ENCODE peak calls at places on chromosomes 2 and 18, in seven cellular contexts. B, L, P, S, G, U and N are unnamed samples.

GRCh38 chr2:216857131-216857550 is 2.7 kb downstream of the TNP1 start:
- DNase-seq in B (no peak), L (no peak), P (no peak), S (peak; percentile 25), G (no peak), U (peak; percentile 15), N (no peak)

GRCh38 chr2:197011777-197012641 is 85.5 kb upstream of the PGAP1 start:
- DNase-seq in B (peak; percentile 56), L (peak; percentile 8), P (peak; percentile 82), S (peak; percentile 67), G (no peak), U (no peak), N (no peak)

GRCh38 chr18:3689091-3689490 is 239.1 kb downstream of the TGIF1 start:
- DNase-seq in B (no peak), L (peak; percentile 18), P (no peak), S (no peak), G (no peak), U (no peak), N (no peak)

GRCh38 chr2:150144546-150145305 is 342.7 kb downstream of the RND3 start:
- DNase-seq in B (peak; percentile 40), L (no peak), P (no peak), S (peak; percentile 43), G (no peak), U (no peak), N (no peak)

GRCh38 chr2:238728322-238729260 is 119.3 kb upstream of the TWIST2 start:
- DNase-seq in B (peak; percentile 99), L (peak; percentile 99), P (peak; percentile 93), S (peak; percentile 82), G (no peak), U (peak; percentile 69), N (no peak)

GRCh38 chr2:230908595-230909191 is 16.3 kb downstream of the GPR55 start:
- DNase-seq in B (peak; percentile 37), L (peak; percentile 33), P (peak; percentile 52), S (peak; percentile 75), G (no peak), U (peak; percentile 30), N (peak; percentile 26)

GRCh38 chr2:134934641-134935040 is 16.0 kb downstream of the CCNT2 start:
- DNase-seq in B (no peak), L (no peak), P (peak; percentile 19), S (peak; percentile 15), G (no peak), U (no peak), N (no peak)

GRCh38 chr2:118363604-118364003 is 275.3 kb downstream of the INSIG2 start:
- DNase-seq in B (no peak), L (no peak), P (no peak), S (no peak), G (no peak), U (no peak), N (no peak)

GRCh38 chr2:40204268-40204667 is 247.6 kb downstream of the SLC8A1 start:
- DNase-seq in B (no peak), L (peak; percentile 37), P (peak; percentile 76), S (peak; percentile 61), G (no peak), U (no peak), N (no peak)

GRCh38 chr2:121486191-121486590 is 44.5 kb upstream of the RNU4ATAC start:
- DNase-seq in B (no peak), L (no peak), P (no peak), S (no peak), G (no peak), U (no peak), N (no peak)

GRCh38 chr2:158725496-158725895 is 69.6 kb upstream of the DAPL1 start:
- DNase-seq in B (no peak), L (no peak), P (no peak), S (no peak), G (no peak), U (no peak), N (no peak)

GRCh38 chr18:35178260-35178659 is 62.6 kb upstream of the ZNF397 start:
- DNase-seq in B (peak; percentile 55), L (peak; percentile 17), P (peak; percentile 19), S (peak; percentile 77), G (no peak), U (no peak), N (no peak)

GRCh38 chr2:96870631-96871255 is 863 bp upstream of the SEMA4C start:
- DNase-seq in B (peak; percentile 67), L (no peak), P (no peak), S (no peak), G (peak; percentile 81), U (no peak), N (no peak)

GRCh38 chr2:114550364-114550763 is 107.9 kb downstream of the DPP10 start:
- DNase-seq in B (no peak), L (no peak), P (no peak), S (no peak), G (no peak), U (no peak), N (no peak)

GRCh38 chr2:240069846-240070245 is 16.5 kb upstream of the OR6B3 start:
- DNase-seq in B (no peak), L (no peak), P (no peak), S (no peak), G (no peak), U (no peak), N (no peak)

GRCh38 chr2:62321370-62321769 is 125.5 kb downstream of the B3GNT2 start:
- DNase-seq in B (no peak), L (no peak), P (no peak), S (no peak), G (no peak), U (no peak), N (no peak)

GRCh38 chr2:70936979-70937811 is 1.5 kb downstream of the ATP6V1B1 start:
- DNase-seq in B (no peak), L (no peak), P (no peak), S (no peak), G (no peak), U (no peak), N (peak; percentile 27)

DNA sequence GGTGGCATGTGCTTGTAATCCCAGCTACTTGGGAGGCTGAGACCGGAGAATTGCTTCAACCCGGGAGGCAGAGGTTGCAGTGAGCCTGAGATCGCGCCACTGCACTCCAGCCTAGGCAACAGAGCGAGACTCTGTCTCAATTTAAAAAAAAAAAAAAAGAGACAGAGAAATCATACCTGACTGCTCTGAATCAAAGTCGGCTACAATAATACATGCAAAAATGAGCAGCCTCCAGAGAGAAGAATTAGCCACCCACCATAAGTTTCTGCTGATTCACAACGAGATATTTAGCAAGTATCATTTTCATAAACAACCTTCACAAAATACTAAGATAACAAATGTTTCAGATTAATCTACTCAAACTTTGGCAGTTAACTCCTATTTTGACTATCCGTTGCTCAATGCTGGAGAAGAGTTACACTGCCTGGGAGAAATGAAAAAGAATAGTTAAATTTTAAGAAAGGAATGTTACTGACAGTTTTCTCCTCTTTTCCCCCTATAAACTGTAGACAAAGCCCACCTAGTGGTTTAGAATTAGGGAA is 1.5 kb downstream of the OSBPL1A start:
- DNase-seq in B (peak; percentile 28), L (no peak), P (peak; percentile 48), S (peak; percentile 14), G (no peak), U (no peak), N (no peak)
- H3K4me3 ChIP-seq in B (peak overlapping the region; percentile 74), L (peak overlapping the region; percentile 73), P (peak overlapping the region; percentile 85), S (peak overlapping the region; percentile 90), G (peak overlapping the region; percentile 78), U (peak overlapping the region; percentile 84), N (no peak overlapping the region)

DNA sequence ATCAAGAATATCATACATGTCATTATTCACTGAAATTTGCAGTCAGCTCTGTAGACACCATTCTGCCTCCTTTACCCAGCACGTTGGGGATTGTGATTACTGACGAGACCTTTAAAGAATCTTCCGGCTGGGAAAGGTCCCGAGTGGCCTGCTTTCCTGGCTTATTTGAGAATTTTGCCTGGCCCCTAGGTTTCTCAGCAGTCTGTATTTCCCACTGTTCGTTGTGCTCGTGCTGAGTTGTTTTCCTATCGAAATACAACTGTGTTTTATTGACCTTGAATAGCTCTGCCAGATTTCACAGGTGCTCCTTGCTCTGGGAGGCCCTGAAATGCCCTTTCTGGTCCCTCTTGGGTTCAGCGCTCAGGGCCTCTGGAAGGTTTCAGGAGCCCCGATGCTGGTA is 94.9 kb downstream of the AGAP1 start:
- DNase-seq in B (no peak), L (no peak), P (no peak), S (no peak), G (no peak), U (no peak), N (no peak)
- H3K4me3 ChIP-seq in B (no peak overlapping the region), L (no peak overlapping the region), P (no peak overlapping the region), S (no peak overlapping the region), G (no peak overlapping the region), U (no peak overlapping the region), N (no peak overlapping the region)

GRCh38 chr2:5673861-5674240 is 18.3 kb upstream of the SOX11 start:
- DNase-seq in B (no peak), L (no peak), P (peak; percentile 65), S (peak; percentile 54), G (no peak), U (no peak), N (no peak)
- H3K4me3 ChIP-seq in B (no peak overlapping the region), L (no peak overlapping the region), P (no peak overlapping the region), S (peak overlapping the region; percentile 47), G (no peak overlapping the region), U (peak overlapping the region; percentile 22), N (no peak overlapping the region)

GRCh38 chr2:54331095-54331835 is 75.2 kb upstream of the TSPYL6 start:
- DNase-seq in B (no peak), L (no peak), P (no peak), S (no peak), G (no peak), U (no peak), N (no peak)

GRCh38 chr2:54325148-54325547 is 69.1 kb upstream of the TSPYL6 start:
- DNase-seq in B (no peak), L (no peak), P (no peak), S (no peak), G (peak; percentile 27), U (no peak), N (no peak)

GRCh38 chr2:54330226-54331094 is 74.4 kb upstream of the TSPYL6 start:
- DNase-seq in B (peak; percentile 92), L (peak; percentile 68), P (peak; percentile 99), S (peak; percentile 94), G (peak; percentile 95), U (peak; percentile 81), N (peak; percentile 97)

GRCh38 chr2:54332386-54332785 is 76.4 kb upstream of the TSPYL6 start:
- DNase-seq in B (peak; percentile 40), L (no peak), P (no peak), S (no peak), G (no peak), U (no peak), N (no peak)

GRCh38 chr2:54329482-54330225 is 73.6 kb upstream of the TSPYL6 start:
- DNase-seq in B (peak; percentile 80), L (no peak), P (no peak), S (no peak), G (no peak), U (no peak), N (no peak)
- H3K4me3 ChIP-seq in B (peak overlapping the region; percentile 77), L (peak overlapping the region; percentile 68), P (peak overlapping the region; percentile 87), S (peak overlapping the region; percentile 75), G (peak overlapping the region; percentile 45), U (peak overlapping the region; percentile 70), N (peak overlapping the region; percentile 24)

DNA sequence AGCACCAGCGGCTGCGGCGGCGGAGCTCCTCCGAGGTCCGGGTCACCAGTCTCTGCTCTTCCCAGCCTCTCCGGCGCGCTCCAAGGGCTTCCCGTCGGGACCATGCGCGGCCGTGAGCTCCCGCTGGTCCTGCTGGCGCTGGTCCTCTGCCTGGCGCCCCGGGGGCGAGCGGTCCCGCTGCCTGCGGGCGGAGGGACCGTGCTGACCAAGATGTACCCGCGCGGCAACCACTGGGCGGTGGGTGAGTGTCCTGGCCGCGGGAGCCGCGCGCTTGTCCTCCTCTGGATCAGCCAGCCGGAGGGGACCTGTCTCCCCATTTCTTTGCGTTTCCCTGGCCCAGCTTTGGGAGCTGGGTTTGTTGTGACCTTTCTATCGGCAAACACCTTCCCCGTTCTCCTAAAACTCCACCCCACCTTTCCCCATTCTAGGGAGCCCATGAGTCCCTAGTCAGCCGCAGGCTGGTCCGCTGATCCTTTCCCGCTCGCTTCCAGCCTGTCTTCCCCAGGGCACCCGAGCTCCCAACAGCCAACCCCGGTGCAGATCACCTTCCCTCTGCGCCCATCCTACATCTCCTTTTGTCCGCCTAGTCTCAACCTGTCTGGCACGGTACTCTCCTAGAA is 316 bp downstream of the GRP start:
- DNase-seq in B (no peak), L (no peak), P (peak; percentile 43), S (no peak), G (peak; percentile 57), U (no peak), N (no peak)
- H3K4me3 ChIP-seq in B (no peak overlapping the region), L (peak overlapping the region; percentile 29), P (no peak overlapping the region), S (no peak overlapping the region), G (no peak overlapping the region), U (no peak overlapping the region), N (no peak overlapping the region)